ENCODE peak calls at places on chromosomes 7 and 10, in five cellular contexts. G is H9, U is IMR-90, P is neuronal stem cell, L is H1. Y is an unnamed sample.

GRCh38 chr7:7054252-7054830 is 128.0 kb upstream of the C1GALT1 start:
- DNase-seq in P (no peak), U (no peak), L (no peak), G (no peak), Y (no peak)

GRCh38 chr7:107966701-107967100 is 36.3 kb downstream of the LAMB1 start:
- DNase-seq in L (no peak), U (peak; percentile 85), G (peak; percentile 61), P (peak; percentile 20), Y (peak; percentile 86)

GRCh38 chr10:775245-776075 is 86.0 kb upstream of the DIP2C start:
- DNase-seq in U (peak; percentile 25), G (no peak), P (no peak), L (no peak), Y (peak; percentile 27)

GRCh38 chr10:72793752-72794151 is 99.8 kb upstream of the OIT3 start:
- DNase-seq in U (no peak), P (no peak), L (no peak), G (no peak), Y (no peak)

GRCh38 chr10:102118867-102119266 is 1.3 kb downstream of the LDB1 start:
- DNase-seq in P (no peak), G (peak; percentile 53), U (peak; percentile 20), L (peak; percentile 57), Y (peak; percentile 55)

GRCh38 chr10:78765726-78766335 is 302.9 kb upstream of the ZMIZ1 start:
- DNase-seq in G (no peak), L (no peak), U (no peak), P (no peak), Y (no peak)

GRCh38 chr7:98250789-98251188 is 1.2 kb downstream of the TECPR1 start:
- DNase-seq in L (no peak), G (no peak), U (no peak), P (no peak), Y (no peak)

GRCh38 chr7:148930335-148930734 is 46.2 kb upstream of the EZH2 start:
- DNase-seq in L (no peak), U (no peak), P (no peak), G (no peak), Y (no peak)

GRCh38 chr10:6343321-6344010 is 140.7 kb downstream of the PFKFB3 start:
- DNase-seq in P (no peak), G (no peak), L (no peak), U (no peak), Y (no peak)

GRCh38 chr10:132938472-132939329 is 3.7 kb downstream of the CFAP46 start:
- DNase-seq in L (peak; percentile 78), P (peak; percentile 20), G (peak; percentile 87), U (no peak), Y (no peak)

GRCh38 chr7:151381333-151382078 is 28.3 kb downstream of the WDR86 start:
- DNase-seq in G (peak; percentile 82), U (no peak), P (no peak), L (peak; percentile 84), Y (no peak)

GRCh38 chr10:28633750-28634149 is 43.6 kb upstream of the BAMBI start:
- DNase-seq in L (no peak), G (no peak), P (no peak), U (no peak), Y (no peak)

GRCh38 chr7:93913197-93913596 is 6.8 kb downstream of the GNGT1 start:
- DNase-seq in L (no peak), G (no peak), P (no peak), U (no peak), Y (no peak)

GRCh38 chr10:127945335-127945734 is 38.4 kb downstream of the PTPRE start:
- DNase-seq in P (no peak), G (no peak), L (no peak), U (peak; percentile 17), Y (peak; percentile 70)

GRCh38 chr7:69603937-69604494 is 5.7 kb downstream of the AUTS2 start:
- DNase-seq in U (no peak), P (no peak), L (no peak), G (no peak), Y (no peak)

GRCh38 chr7:124155400-124156022 is 122.6 kb upstream of the TMEM229A start:
- DNase-seq in G (no peak), U (peak; percentile 44), P (peak; percentile 15), L (no peak), Y (peak; percentile 49)

GRCh38 chr10:46092523-46093195 is 46.6 kb upstream of the MSMB start:
- DNase-seq in U (no peak), L (no peak), P (no peak), G (no peak), Y (no peak)

GRCh38 chr10:58981846-58982245 is 194.6 kb upstream of the PHYHIPL start:
- DNase-seq in G (peak; percentile 32), L (no peak), P (peak; percentile 74), U (no peak), Y (no peak)

GRCh38 chr7:41699532-41699931 is 3.4 kb downstream of the INHBA start:
- DNase-seq in P (no peak), L (peak; percentile 55), U (peak; percentile 53), G (no peak), Y (peak; percentile 57)

GRCh38 chr7:149171894-149172533 is 23.3 kb upstream of the ZNF282 start:
- DNase-seq in L (no peak), U (peak; percentile 63), P (no peak), G (no peak), Y (peak; percentile 37)

GRCh38 chr10:58384536-58384998 is 643 bp upstream of the TFAM start:
- DNase-seq in L (no peak), P (no peak), U (no peak), G (no peak), Y (no peak)

GRCh38 chr7:157801109-157801508 is 464.3 kb downstream of the DNAJB6 start:
- DNase-seq in P (no peak), G (no peak), L (no peak), U (no peak), Y (no peak)

GRCh38 chr10:110852897-110853296 is 18.8 kb upstream of the PDCD4 start:
- DNase-seq in U (no peak), P (no peak), L (no peak), G (no peak), Y (no peak)

GRCh38 chr7:69630292-69630691 is 32.0 kb downstream of the AUTS2 start:
- DNase-seq in L (no peak), P (no peak), U (peak; percentile 16), G (no peak), Y (peak; percentile 74)

GRCh38 chr7:143236408-143236990 is 14.7 kb downstream of the TAS2R40 start:
- DNase-seq in U (no peak), G (no peak), P (no peak), L (no peak), Y (no peak)

GRCh38 chr7:36272567-36273269 is 116.9 kb upstream of the ANLN start:
- DNase-seq in U (peak; percentile 35), L (peak; percentile 31), P (no peak), G (no peak), Y (peak; percentile 36)

GRCh38 chr10:94047302-94047701 is 53.6 kb downstream of the PLCE1 start:
- DNase-seq in P (no peak), G (no peak), U (no peak), L (no peak), Y (no peak)

GRCh38 chr10:69315100-69315542 is 36.8 kb downstream of the HK1 start:
- DNase-seq in P (no peak), G (no peak), L (no peak), U (no peak), Y (no peak)

GRCh38 chr7:90455163-90456030 is 14.0 kb upstream of the PTTG1IP2 start:
- DNase-seq in L (no peak), G (no peak), U (peak; percentile 57), P (peak; percentile 17), Y (peak; percentile 60)

GRCh38 chr7:22574756-22575517 is 74.9 kb upstream of the STEAP1B start:
- DNase-seq in G (no peak), L (no peak), U (no peak), P (no peak), Y (no peak)

GRCh38 chr10:127041561-127041960 is 136.3 kb downstream of the DOCK1 start:
- DNase-seq in U (peak; percentile 95), L (no peak), P (no peak), G (no peak), Y (peak; percentile 66)

GRCh38 chr10:103513383-103514060 is 20.0 kb downstream of the NEURL1 start:
- DNase-seq in G (peak; percentile 22), P (no peak), U (no peak), L (no peak), Y (no peak)
- H3K14ac ChIP-seq in G (no peak overlapping the region), P (no peak overlapping the region), U (no peak overlapping the region), L (no peak overlapping the region), Y (no peak overlapping the region)

GRCh38 chr7:85101347-85101746 is 85.5 kb downstream of the SEMA3D start:
- DNase-seq in G (no peak), P (no peak), L (no peak), U (no peak), Y (no peak)
- H4K8ac ChIP-seq in G (no peak overlapping the region), P (no peak overlapping the region), L (no peak overlapping the region), U (no peak overlapping the region), Y (no peak overlapping the region)

DNA sequence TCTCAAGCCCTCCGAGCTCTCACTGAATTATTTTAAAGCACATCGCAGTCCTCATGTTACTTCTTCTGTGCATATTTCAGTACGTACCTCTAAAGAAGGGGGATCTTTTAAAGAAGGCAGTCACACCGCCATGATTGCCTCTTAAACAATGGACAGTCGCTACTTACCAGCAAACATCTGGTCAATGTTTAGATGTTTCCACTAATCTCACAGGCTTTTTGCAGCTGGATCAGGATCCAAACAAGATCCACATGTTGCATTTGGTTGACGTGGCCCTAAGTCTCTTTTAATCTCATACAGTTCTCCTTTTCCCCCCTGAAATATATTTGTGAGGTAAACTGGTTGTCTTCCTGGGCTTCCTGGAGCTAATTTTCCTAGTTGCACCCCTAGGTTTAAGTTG is 50.0 kb downstream of the PRF1 start:
- DNase-seq in P (no peak), G (no peak), U (peak; percentile 31), L (no peak), Y (no peak)
- H3K4ac ChIP-seq in P (no peak overlapping the region), G (no peak overlapping the region), U (peak overlapping the region; percentile 26), L (no peak overlapping the region), Y (no peak overlapping the region)

GRCh38 chr10:71339796-71340589 is 20.9 kb downstream of the SLC29A3 start:
- DNase-seq in P (no peak), L (no peak), U (no peak), G (no peak), Y (no peak)

GRCh38 chr10:71337219-71337625 is 18.2 kb downstream of the SLC29A3 start:
- DNase-seq in L (peak; percentile 49), U (no peak), G (no peak), P (no peak), Y (no peak)

GRCh38 chr10:71335173-71335572 is 16.1 kb downstream of the SLC29A3 start:
- DNase-seq in U (no peak), P (no peak), G (no peak), L (no peak), Y (no peak)

GRCh38 chr10:71336632-71337031 is 17.6 kb downstream of the SLC29A3 start:
- DNase-seq in L (no peak), P (no peak), U (no peak), G (no peak), Y (no peak)

DNA sequence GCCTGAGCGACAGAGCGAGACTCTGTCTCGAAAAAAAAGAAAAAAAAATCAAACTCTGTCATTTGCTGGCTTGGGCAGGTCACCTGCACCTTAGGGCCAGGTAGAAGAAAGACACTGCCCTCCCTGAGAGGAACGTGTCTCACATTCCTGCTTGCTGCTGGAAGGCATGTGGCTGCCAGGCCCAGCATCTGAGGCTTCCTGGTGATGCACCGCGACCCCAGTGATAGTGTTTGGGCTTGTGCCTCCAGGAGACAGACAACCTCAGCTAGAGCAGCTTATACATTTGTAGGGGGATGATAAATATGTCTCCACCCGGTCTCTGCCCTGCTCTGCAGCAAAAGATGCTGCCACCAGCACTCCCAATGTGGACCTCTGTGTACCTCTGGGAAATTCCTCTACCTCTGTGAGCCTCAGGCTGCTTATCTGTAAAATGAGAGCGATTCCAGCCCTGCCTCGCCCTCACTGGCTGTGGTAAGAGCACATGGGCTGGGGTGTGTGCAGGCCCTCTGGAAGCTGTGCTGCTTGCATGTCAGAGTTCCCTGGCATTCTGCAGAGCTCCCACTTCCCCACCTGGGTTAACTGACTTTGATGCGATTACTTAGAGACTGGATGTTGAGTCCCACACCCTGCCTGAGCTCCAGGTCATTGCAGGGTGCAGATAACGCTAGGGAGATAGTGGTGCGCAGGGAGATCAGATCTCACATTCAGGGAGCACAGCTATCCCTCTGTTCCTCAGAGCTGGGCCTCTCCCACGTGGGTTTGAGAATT is 19.9 kb downstream of the SLC29A3 start:
- DNase-seq in L (no peak), U (no peak), P (no peak), G (no peak), Y (no peak)
- H3K14ac ChIP-seq in L (no peak overlapping the region), U (no peak overlapping the region), P (no peak overlapping the region), G (no peak overlapping the region), Y (no peak overlapping the region)

Y was measured in mesenchymal stem cell.